ENCODE peak calls at places on chromosomes 3 and 15, in five cellular contexts. G, J, A, I and Y are unnamed samples.

GRCh38 chr15:28873585-28874139 is 12.1 kb upstream of the APBA2 start:
- DNase-seq in G (no peak), A (peak; percentile 56), J (no peak), I (no peak), Y (no peak)

GRCh38 chr3:41159581-41160189 is 39.6 kb upstream of the CTNNB1 start:
- DNase-seq in G (no peak), J (no peak), A (no peak), I (no peak), Y (no peak)

GRCh38 chr15:89366656-89367393 is 32.2 kb upstream of the POLG start:
- DNase-seq in J (no peak), G (no peak), A (no peak), I (no peak), Y (no peak)

GRCh38 chr3:15286022-15286421 is 46.4 kb downstream of the SH3BP5 start:
- DNase-seq in A (no peak), G (no peak), I (no peak), J (peak; percentile 83), Y (no peak)

GRCh38 chr15:54839379-54839778 is 357.4 kb downstream of the RSL24D1 start:
- DNase-seq in G (no peak), J (no peak), A (no peak), I (no peak), Y (no peak)

GRCh38 chr3:127822166-127822835 is at the start of gene MGLL:
- DNase-seq in G (peak; percentile 53), I (no peak), A (peak; percentile 41), J (peak; percentile 69), Y (no peak)

GRCh38 chr15:44222478-44222877 is 27.4 kb upstream of the FRMD5 start:
- DNase-seq in J (no peak), I (no peak), G (no peak), A (peak; percentile 36), Y (no peak)

GRCh38 chr3:8201011-8201410 is 300.6 kb upstream of the LMCD1 start:
- DNase-seq in J (no peak), G (no peak), A (no peak), I (no peak), Y (no peak)

GRCh38 chr3:12886106-12886679 is 44.8 kb upstream of the RPL32 start:
- DNase-seq in A (no peak), G (no peak), I (no peak), J (no peak), Y (no peak)

GRCh38 chr3:13135811-13136321 is 62.6 kb upstream of the IQSEC1 start:
- DNase-seq in A (no peak), I (no peak), J (peak; percentile 49), G (no peak), Y (no peak)

GRCh38 chr3:10944866-10945265 is 47.7 kb upstream of the SLC6A1 start:
- DNase-seq in A (no peak), J (no peak), G (no peak), I (no peak), Y (no peak)

GRCh38 chr3:171755015-171755589 is 55.2 kb downstream of the PLD1 start:
- DNase-seq in A (no peak), G (no peak), I (no peak), J (no peak), Y (no peak)

GRCh38 chr3:186973702-186974101 is 43.4 kb downstream of the ST6GAL1 start:
- DNase-seq in A (no peak), I (no peak), G (no peak), J (no peak), Y (no peak)

GRCh38 chr3:102124301-102125158 is 275.2 kb downstream of the NFKBIZ start:
- DNase-seq in A (peak; percentile 82), I (no peak), J (no peak), G (peak; percentile 91), Y (no peak)

GRCh38 chr3:100553618-100554372 is 55.6 kb upstream of the ADGRG7 start:
- DNase-seq in I (no peak), A (no peak), G (no peak), J (no peak), Y (no peak)

GRCh38 chr3:71189480-71189879 is 394.0 kb downstream of the FOXP1 start:
- DNase-seq in I (no peak), A (peak; percentile 49), J (no peak), G (peak; percentile 53), Y (no peak)

GRCh38 chr3:16869606-16870005 is 15.1 kb upstream of the PLCL2 start:
- DNase-seq in G (peak; percentile 33), I (no peak), J (no peak), A (no peak), Y (no peak)

GRCh38 chr15:69394556-69395282 is 19.4 kb upstream of the KIF23 start:
- DNase-seq in A (peak; percentile 81), I (peak; percentile 79), G (peak; percentile 78), J (peak; percentile 97), Y (peak; percentile 88)

GRCh38 chr15:77656294-77656693 is 23.6 kb upstream of the LINGO1 start:
- DNase-seq in I (no peak), A (no peak), J (no peak), G (no peak), Y (no peak)

GRCh38 chr3:158094235-158094916 is 11.8 kb downstream of the SHOX2 start:
- DNase-seq in G (no peak), I (no peak), J (peak; percentile 89), A (no peak), Y (no peak)

GRCh38 chr3:37272743-37273142 is 98.4 kb upstream of the LRRFIP2 start:
- DNase-seq in J (no peak), G (peak; percentile 52), I (no peak), A (peak; percentile 64), Y (no peak)

GRCh38 chr15:37903932-37904493 is 30.4 kb upstream of the TMCO5A start:
- DNase-seq in J (no peak), I (no peak), A (peak; percentile 32), G (no peak), Y (no peak)

GRCh38 chr15:41104234-41104633 is 11.8 kb downstream of the INO80 start:
- DNase-seq in I (no peak), G (peak; percentile 72), A (peak; percentile 66), J (no peak), Y (no peak)

GRCh38 chr3:60708191-60708975 is 542.9 kb downstream of the FHIT start:
- DNase-seq in A (peak; percentile 83), I (no peak), G (peak; percentile 80), J (no peak), Y (no peak)

GRCh38 chr15:73899197-73900128 is 26.1 kb downstream of the TBC1D21 start:
- DNase-seq in I (no peak), J (peak; percentile 68), A (peak; percentile 24), G (no peak), Y (no peak)

GRCh38 chr15:39232512-39232911 is 348.4 kb upstream of the THBS1 start:
- DNase-seq in G (peak; percentile 90), J (no peak), I (no peak), A (peak; percentile 67), Y (no peak)

GRCh38 chr3:186609247-186609868 is 3.5 kb upstream of the AHSG start:
- DNase-seq in A (peak; percentile 35), G (peak; percentile 42), J (no peak), I (no peak), Y (no peak)

GRCh38 chr3:112773864-112774263 is 72.8 kb downstream of the CD200R1L start:
- DNase-seq in G (peak; percentile 49), I (no peak), J (no peak), A (no peak), Y (no peak)

GRCh38 chr3:144770813-144771400 is 799.3 kb downstream of the DIPK2A start:
- DNase-seq in A (peak; percentile 81), J (no peak), I (no peak), G (peak; percentile 66), Y (no peak)

GRCh38 chr3:42712344-42712648 is 9.7 kb upstream of the HHATL start:
- DNase-seq in J (no peak), A (no peak), I (no peak), G (no peak), Y (no peak)

GRCh38 chr15:74795961-74796625 is 14.2 kb downstream of the CSK start:
- DNase-seq in A (no peak), I (no peak), J (no peak), G (no peak), Y (no peak)

DNA sequence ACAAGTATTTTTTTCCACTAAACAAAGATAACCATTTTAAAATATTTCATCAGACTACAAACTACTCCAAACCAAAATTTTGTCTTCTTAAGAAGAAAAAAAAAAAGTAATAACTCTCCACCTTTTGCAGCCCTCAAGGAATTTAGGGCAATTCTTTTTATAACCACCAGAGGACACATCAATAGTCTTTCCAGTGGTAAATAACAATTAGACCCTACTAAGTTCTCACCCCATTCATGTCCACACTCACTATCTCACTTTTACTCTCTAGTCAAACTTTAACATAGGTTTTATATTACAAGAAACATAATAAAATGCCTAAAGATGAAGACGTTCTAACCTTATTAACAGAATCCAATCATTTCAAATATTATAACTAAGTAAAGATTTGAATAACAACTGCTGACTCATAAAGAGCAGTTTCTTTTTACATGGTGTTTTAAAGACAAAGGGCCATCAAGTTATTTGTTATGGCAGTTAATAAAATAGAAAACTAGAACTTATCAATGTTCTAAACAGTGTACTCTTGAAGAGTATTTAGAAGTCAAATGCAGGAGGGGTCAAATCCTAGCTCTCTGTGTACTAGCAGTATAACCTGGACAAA is 33.0 kb downstream of the CCDC39 start:
- DNase-seq in A (peak; percentile 24), J (no peak), G (peak; percentile 2), I (no peak), Y (no peak)
- TF ChIP-seq CTCF in A (no peak), J (peak; percentile 73), G (no peak), I (peak; percentile 51), Y (no peak)

GRCh38 chr3:111545349-111545748 is 3.4 kb downstream of the CD96 start:
- DNase-seq in G (no peak), J (no peak), A (no peak), I (no peak), Y (no peak)
- TF ChIP-seq CTCF in G (no peak), J (no peak), A (no peak), I (no peak), Y (no peak)

DNA sequence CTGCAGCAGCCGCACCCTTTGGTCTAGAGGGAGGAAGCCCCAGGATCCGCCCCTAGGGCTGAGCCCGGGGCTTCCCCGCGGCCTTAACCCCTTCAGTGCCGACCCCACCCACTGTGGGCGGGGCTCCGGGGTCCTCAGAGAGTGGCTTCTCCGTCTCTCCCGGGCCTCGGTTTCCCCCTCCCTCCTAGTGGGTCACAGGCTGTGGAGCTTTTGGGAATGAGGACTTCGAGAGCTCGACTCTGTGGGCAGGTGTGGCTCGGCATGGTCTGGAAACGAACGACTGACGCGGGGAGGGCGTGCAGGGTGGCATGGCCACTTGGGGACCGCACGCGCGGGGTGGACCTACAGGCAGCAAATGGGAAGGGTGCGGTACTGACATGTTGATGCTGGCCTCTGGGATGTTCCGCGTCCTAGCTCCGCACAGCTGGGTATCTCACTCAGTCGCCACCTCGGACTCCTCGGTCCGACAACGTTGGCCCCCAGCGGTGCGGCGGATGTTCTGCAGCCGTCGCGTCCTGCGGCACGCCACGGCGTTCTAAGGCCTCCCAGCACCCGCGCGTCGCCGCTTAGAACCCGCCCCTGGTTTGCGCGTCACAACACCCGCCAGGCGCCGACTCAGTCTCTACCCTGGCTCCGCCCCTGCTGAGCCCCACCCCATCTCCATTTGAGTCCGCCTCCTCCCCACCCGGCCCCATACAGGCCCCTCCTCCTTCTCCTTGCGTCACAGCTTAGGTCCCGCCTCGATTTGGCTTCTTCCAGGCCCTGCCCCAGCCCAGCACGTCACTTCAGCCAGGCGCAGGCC is at the start of the genes HYAL3 and NAA80:
- DNase-seq in J (peak; percentile 100), I (peak; percentile 96), A (peak; percentile 100), G (peak; percentile 100), Y (peak; percentile 96)
- TF ChIP-seq CTCF in J (peak; percentile 56), I (no peak), A (peak; percentile 33), G (peak; percentile 25), Y (no peak)

DNA sequence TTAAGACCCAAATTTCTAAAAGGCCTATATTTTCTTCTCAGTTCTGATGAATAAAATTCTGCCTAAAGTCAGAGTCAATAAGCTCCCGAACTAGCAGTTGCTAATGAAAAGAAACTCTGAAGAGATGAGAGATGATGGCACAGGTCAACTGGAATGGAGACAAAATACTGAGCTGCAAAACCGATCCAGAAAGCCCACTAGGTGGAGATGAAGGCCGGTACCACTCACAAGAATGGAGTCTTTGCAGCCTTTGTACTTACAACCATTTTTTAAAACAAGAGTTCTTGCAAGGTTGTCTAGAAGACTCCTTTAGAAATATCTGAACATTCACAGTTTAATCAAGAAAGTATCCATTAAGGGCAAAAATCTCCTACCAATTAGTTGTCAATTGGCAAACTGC is 119.9 kb upstream of the TJP1 start:
- DNase-seq in G (no peak), J (no peak), A (peak; percentile 75), I (no peak), Y (no peak)
- TF ChIP-seq CTCF in G (peak; percentile 30), J (peak; percentile 73), A (peak; percentile 77), I (no peak), Y (no peak)